ENCODE peak calls at places on chromosomes 7 and 10, in five cellular contexts. D is NCI-H2029 treated with DMSO at 0.1 percent for 48 hours, C is substantia nigra, I is germinal center, K is esophagus squamous epithelium. A is an unnamed sample.
A peak's percentile ranks its signal among the peaks of the same experiment; 100 is the strongest.

GRCh38 chr10:62479523-62479922 is 105.4 kb downstream of the ZNF365 start:
- DNase-seq in D (no peak), I (no peak), K (no peak), C (no peak), A (no peak)

GRCh38 chr10:72513910-72514309 is 112.0 kb downstream of the MICU1 start:
- DNase-seq in D (no peak), C (no peak), I (no peak), K (no peak), A (no peak)

GRCh38 chr7:75732764-75733630 is 5.7 kb downstream of the HIP1 start:
- DNase-seq in K (no peak), D (no peak), I (no peak), C (no peak), A (no peak)

GRCh38 chr7:92698237-92698841 is 108.1 kb upstream of the FAM133B start:
- DNase-seq in I (no peak), D (no peak), K (no peak), C (no peak), A (no peak)

GRCh38 chr10:79053081-79053434 is 15.7 kb upstream of the ZMIZ1 start:
- DNase-seq in K (no peak), I (no peak), D (no peak), C (no peak), A (no peak)

GRCh38 chr7:44484482-44485313 is 5.8 kb downstream of the NUDCD3 start:
- DNase-seq in D (no peak), C (no peak), K (no peak), I (no peak), A (no peak)

GRCh38 chr10:110208614-110209398 is 1.4 kb downstream of the MXI1 start:
- DNase-seq in D (no peak), C (peak; percentile 77), K (no peak), I (peak; percentile 39), A (peak; percentile 35)

GRCh38 chr10:1620803-1621202 is 116.5 kb downstream of the ADARB2 start:
- DNase-seq in K (no peak), D (no peak), I (no peak), C (no peak), A (no peak)

GRCh38 chr7:143299840-143300239 is 11.7 kb downstream of the CASP2 start:
- DNase-seq in I (peak; percentile 45), D (no peak), C (no peak), K (no peak), A (peak; percentile 14)

GRCh38 chr7:101804642-101805401 is 12.6 kb upstream of the CUX1 start:
- DNase-seq in C (no peak), K (no peak), D (no peak), I (peak; percentile 54), A (peak; percentile 6)

GRCh38 chr10:72918352-72918751 is 24.8 kb downstream of the OIT3 start:
- DNase-seq in K (no peak), D (no peak), C (no peak), I (no peak), A (no peak)

GRCh38 chr7:137970263-137970975 is 31.5 kb downstream of the CREB3L2 start:
- DNase-seq in I (no peak), K (no peak), C (no peak), D (no peak), A (no peak)

GRCh38 chr7:45191361-45191760 is 33.8 kb downstream of the RAMP3 start:
- DNase-seq in C (peak; percentile 17), D (no peak), I (no peak), K (no peak), A (no peak)

GRCh38 chr10:3867454-3868273 is 82.7 kb upstream of the KLF6 start:
- DNase-seq in D (no peak), C (no peak), K (no peak), I (no peak), A (no peak)

GRCh38 chr10:29588640-29589421 is 45.9 kb downstream of the SVIL start:
- DNase-seq in D (no peak), C (no peak), K (no peak), I (no peak), A (no peak)

GRCh38 chr7:26675143-26675887 is 189.1 kb downstream of the SKAP2 start:
- DNase-seq in D (no peak), C (no peak), K (no peak), I (no peak), A (no peak)

GRCh38 chr7:101386558-101387199 is 24.0 kb downstream of the COL26A1 start:
- DNase-seq in C (no peak), D (no peak), K (no peak), I (no peak), A (no peak)

GRCh38 chr7:94654764-94655561 is 970 bp downstream of the SGCE start:
- DNase-seq in D (peak; percentile 40), I (no peak), K (no peak), C (peak; percentile 42), A (peak; percentile 24)

GRCh38 chr10:130463876-130464360 is 327.7 kb downstream of the GLRX3 start:
- DNase-seq in C (no peak), I (no peak), K (no peak), D (peak; percentile 32), A (no peak)

GRCh38 chr10:3723706-3724225 is 61.2 kb downstream of the KLF6 start:
- DNase-seq in D (no peak), I (no peak), K (no peak), C (no peak), A (no peak)

GRCh38 chr10:49627644-49628247 is 13.9 kb downstream of the CHAT start:
- DNase-seq in C (no peak), D (no peak), I (no peak), K (no peak), A (no peak)

GRCh38 chr7:92751902-92752901 is 84.2 kb downstream of the CDK6 start:
- DNase-seq in I (no peak), K (no peak), D (no peak), C (no peak), A (no peak)

GRCh38 chr10:7260912-7261700 is 149.7 kb downstream of the SFMBT2 start:
- DNase-seq in C (no peak), I (no peak), K (no peak), D (no peak), A (no peak)

GRCh38 chr7:136030330-136030729 is 53.2 kb upstream of the MTPN start:
- DNase-seq in K (no peak), C (no peak), D (no peak), I (no peak), A (no peak)

GRCh38 chr7:65983965-65984654 is 2.1 kb upstream of the GUSB start:
- DNase-seq in D (no peak), I (no peak), C (no peak), K (no peak), A (no peak)

GRCh38 chr7:6547400-6547799 is 3.9 kb downstream of the GRID2IP start:
- DNase-seq in I (no peak), C (no peak), D (no peak), K (no peak), A (no peak)

GRCh38 chr7:130649004-130649790 is 19.4 kb downstream of the COPG2 start:
- DNase-seq in C (no peak), D (no peak), I (no peak), K (no peak), A (no peak)

GRCh38 chr10:11631890-11632587 is 20.6 kb upstream of the USP6NL start:
- DNase-seq in I (peak; percentile 58), C (no peak), D (no peak), K (no peak), A (peak; percentile 70)

GRCh38 chr10:95408148-95408930 is 117.5 kb upstream of the PDLIM1 start:
- DNase-seq in K (no peak), D (no peak), C (no peak), I (no peak), A (no peak)

GRCh38 chr7:139889186-139889871 is 60.3 kb downstream of the TBXAS1 start:
- DNase-seq in D (no peak), I (no peak), K (no peak), C (no peak), A (no peak)

GRCh38 chr10:26057466-26057865 is 123.4 kb downstream of the MYO3A start:
- DNase-seq in K (no peak), I (no peak), C (no peak), D (no peak), A (no peak)

GRCh38 chr7:96596120-96596826 is 113.4 kb downstream of the SEM1 start:
- DNase-seq in I (no peak), D (peak; percentile 92), C (no peak), K (no peak), A (no peak)

GRCh38 chr10:127278001-127278400 is 81.6 kb upstream of the INSYN2A start:
- DNase-seq in K (no peak), I (no peak), C (no peak), D (no peak), A (no peak)

GRCh38 chr7:44449531-44449930 is 40.9 kb downstream of the NUDCD3 start:
- DNase-seq in C (no peak), K (no peak), D (no peak), I (peak; percentile 31), A (no peak)

GRCh38 chr10:120505056-120505455 is 48.0 kb downstream of the PLPP4 start:
- DNase-seq in D (no peak), I (no peak), K (no peak), C (no peak), A (no peak)

GRCh38 chr10:101656915-101657314 is 38.1 kb downstream of the FBXW4 start:
- DNase-seq in I (no peak), C (no peak), D (no peak), K (no peak), A (no peak)

GRCh38 chr7:78734626-78735025 is 718.8 kb downstream of the MAGI2 start:
- DNase-seq in K (no peak), D (no peak), I (no peak), C (no peak), A (no peak)